ENCODE peak calls at places on chromosomes 5 and 9, in ten cellular contexts. One of them, this sample, is unnamed.

GRCh38 chr5:98638701-98639100 is 134.8 kb upstream of the RGMB start:
- DNase-seq in iris pigment epithelial cell: peak
- DNase-seq in choroid plexus epithelial cell: peak
- DNase-seq in activated CD4-positive, alpha-beta T cell treated with anti-CD3 and anti-CD28 coated beads, Interleukin-2, amount 50 U/mL, for 1 hour: no peak
- DNase-seq in cardiac fibroblast: peak
- DNase-seq in activated CD8-positive, alpha-beta memory T cell treated with anti-CD3 and anti-CD28 coated beads for 48 hours: no peak
- DNase-seq in fibroblast of gingiva: no peak
- DNase-seq in NCI-H460: no peak
- DNase-seq in mucosa of gallbladder: no peak
- DNase-seq in CD4-positive, alpha-beta memory T cell: no peak
- DNase-seq in this sample: peak

GRCh38 chr5:51018423-51018822 is 352.0 kb downstream of the PARP8 start:
- DNase-seq in iris pigment epithelial cell: no peak
- DNase-seq in choroid plexus epithelial cell: no peak
- DNase-seq in activated CD4-positive, alpha-beta T cell treated with anti-CD3 and anti-CD28 coated beads, Interleukin-2, amount 50 U/mL, for 1 hour: no peak
- DNase-seq in cardiac fibroblast: no peak
- DNase-seq in activated CD8-positive, alpha-beta memory T cell treated with anti-CD3 and anti-CD28 coated beads for 48 hours: no peak
- DNase-seq in fibroblast of gingiva: no peak
- DNase-seq in NCI-H460: no peak
- DNase-seq in mucosa of gallbladder: no peak
- DNase-seq in CD4-positive, alpha-beta memory T cell: no peak
- DNase-seq in this sample: no peak

GRCh38 chr5:155850411-155850810 is 476.6 kb upstream of the SGCD start:
- DNase-seq in iris pigment epithelial cell: no peak
- DNase-seq in choroid plexus epithelial cell: no peak
- DNase-seq in activated CD4-positive, alpha-beta T cell treated with anti-CD3 and anti-CD28 coated beads, Interleukin-2, amount 50 U/mL, for 1 hour: no peak
- DNase-seq in cardiac fibroblast: no peak
- DNase-seq in activated CD8-positive, alpha-beta memory T cell treated with anti-CD3 and anti-CD28 coated beads for 48 hours: no peak
- DNase-seq in fibroblast of gingiva: no peak
- DNase-seq in NCI-H460: no peak
- DNase-seq in mucosa of gallbladder: no peak
- DNase-seq in CD4-positive, alpha-beta memory T cell: no peak
- DNase-seq in this sample: no peak

GRCh38 chr5:148474025-148474511 is 90.3 kb downstream of the FBXO38 start:
- DNase-seq in iris pigment epithelial cell: peak
- DNase-seq in choroid plexus epithelial cell: peak
- DNase-seq in activated CD4-positive, alpha-beta T cell treated with anti-CD3 and anti-CD28 coated beads, Interleukin-2, amount 50 U/mL, for 1 hour: no peak
- DNase-seq in cardiac fibroblast: peak
- DNase-seq in activated CD8-positive, alpha-beta memory T cell treated with anti-CD3 and anti-CD28 coated beads for 48 hours: no peak
- DNase-seq in fibroblast of gingiva: peak
- DNase-seq in NCI-H460: no peak
- DNase-seq in mucosa of gallbladder: peak
- DNase-seq in CD4-positive, alpha-beta memory T cell: no peak
- DNase-seq in this sample: peak

GRCh38 chr9:124739360-124739759 is 31.8 kb downstream of the NR6A1 start:
- DNase-seq in iris pigment epithelial cell: no peak
- DNase-seq in choroid plexus epithelial cell: no peak
- DNase-seq in activated CD4-positive, alpha-beta T cell treated with anti-CD3 and anti-CD28 coated beads, Interleukin-2, amount 50 U/mL, for 1 hour: no peak
- DNase-seq in cardiac fibroblast: no peak
- DNase-seq in activated CD8-positive, alpha-beta memory T cell treated with anti-CD3 and anti-CD28 coated beads for 48 hours: no peak
- DNase-seq in fibroblast of gingiva: no peak
- DNase-seq in NCI-H460: no peak
- DNase-seq in mucosa of gallbladder: no peak
- DNase-seq in CD4-positive, alpha-beta memory T cell: no peak
- DNase-seq in this sample: no peak

GRCh38 chr5:54651482-54652076 is 134.0 kb downstream of the SNX18 start:
- DNase-seq in iris pigment epithelial cell: peak
- DNase-seq in choroid plexus epithelial cell: no peak
- DNase-seq in activated CD4-positive, alpha-beta T cell treated with anti-CD3 and anti-CD28 coated beads, Interleukin-2, amount 50 U/mL, for 1 hour: no peak
- DNase-seq in cardiac fibroblast: peak
- DNase-seq in activated CD8-positive, alpha-beta memory T cell treated with anti-CD3 and anti-CD28 coated beads for 48 hours: no peak
- DNase-seq in fibroblast of gingiva: peak
- DNase-seq in NCI-H460: peak
- DNase-seq in mucosa of gallbladder: peak
- DNase-seq in CD4-positive, alpha-beta memory T cell: no peak
- DNase-seq in this sample: peak

GRCh38 chr9:125631391-125632085 is 75.5 kb downstream of the MAPKAP1 start:
- DNase-seq in iris pigment epithelial cell: peak
- DNase-seq in choroid plexus epithelial cell: peak
- DNase-seq in activated CD4-positive, alpha-beta T cell treated with anti-CD3 and anti-CD28 coated beads, Interleukin-2, amount 50 U/mL, for 1 hour: no peak
- DNase-seq in cardiac fibroblast: peak
- DNase-seq in activated CD8-positive, alpha-beta memory T cell treated with anti-CD3 and anti-CD28 coated beads for 48 hours: no peak
- DNase-seq in fibroblast of gingiva: peak
- DNase-seq in NCI-H460: peak
- DNase-seq in mucosa of gallbladder: peak
- DNase-seq in CD4-positive, alpha-beta memory T cell: peak
- DNase-seq in this sample: peak

GRCh38 chr5:142902188-142902965 is 132.2 kb downstream of the ARHGAP26 start:
- DNase-seq in iris pigment epithelial cell: peak
- DNase-seq in choroid plexus epithelial cell: peak
- DNase-seq in activated CD4-positive, alpha-beta T cell treated with anti-CD3 and anti-CD28 coated beads, Interleukin-2, amount 50 U/mL, for 1 hour: no peak
- DNase-seq in cardiac fibroblast: no peak
- DNase-seq in activated CD8-positive, alpha-beta memory T cell treated with anti-CD3 and anti-CD28 coated beads for 48 hours: no peak
- DNase-seq in fibroblast of gingiva: no peak
- DNase-seq in NCI-H460: no peak
- DNase-seq in mucosa of gallbladder: no peak
- DNase-seq in CD4-positive, alpha-beta memory T cell: no peak
- DNase-seq in this sample: peak

GRCh38 chr9:16030513-16031185 is 477.8 kb downstream of the CCDC171 start:
- DNase-seq in iris pigment epithelial cell: peak
- DNase-seq in choroid plexus epithelial cell: peak
- DNase-seq in activated CD4-positive, alpha-beta T cell treated with anti-CD3 and anti-CD28 coated beads, Interleukin-2, amount 50 U/mL, for 1 hour: no peak
- DNase-seq in cardiac fibroblast: peak
- DNase-seq in activated CD8-positive, alpha-beta memory T cell treated with anti-CD3 and anti-CD28 coated beads for 48 hours: no peak
- DNase-seq in fibroblast of gingiva: peak
- DNase-seq in NCI-H460: no peak
- DNase-seq in mucosa of gallbladder: no peak
- DNase-seq in CD4-positive, alpha-beta memory T cell: no peak
- DNase-seq in this sample: peak

GRCh38 chr5:135308752-135309151 is 90.3 kb downstream of the MACROH2A1 start:
- DNase-seq in iris pigment epithelial cell: peak
- DNase-seq in choroid plexus epithelial cell: peak
- DNase-seq in activated CD4-positive, alpha-beta T cell treated with anti-CD3 and anti-CD28 coated beads, Interleukin-2, amount 50 U/mL, for 1 hour: no peak
- DNase-seq in cardiac fibroblast: peak
- DNase-seq in activated CD8-positive, alpha-beta memory T cell treated with anti-CD3 and anti-CD28 coated beads for 48 hours: no peak
- DNase-seq in fibroblast of gingiva: peak
- DNase-seq in NCI-H460: no peak
- DNase-seq in mucosa of gallbladder: no peak
- DNase-seq in CD4-positive, alpha-beta memory T cell: no peak
- DNase-seq in this sample: peak